ENCODE peak calls at places on chromosome 16, in eight cellular contexts. R is stomach, Q is GM23338, U is HL-60, V is H1, L is sigmoid colon, H is prostate gland, J is spleen. I is an unnamed sample.

GRCh38 chr16:48386559-48387312 is 1.5 kb upstream of the SIAH1 start:
- DNase-seq in L (no peak), J (no peak), R (no peak), V (no peak), Q (no peak), H (no peak), U (no peak), I (no peak)

GRCh38 chr16:8996891-8997290 is 33.2 kb upstream of the USP7 start:
- DNase-seq in R (no peak), U (no peak), H (no peak), Q (peak), V (no peak), L (no peak), J (no peak), I (no peak)

GRCh38 chr16:81767987-81768592 is 11.0 kb upstream of the PLCG2 start:
- DNase-seq in R (no peak), V (no peak), U (no peak), L (no peak), Q (no peak), H (peak), J (peak), I (no peak)

GRCh38 chr16:85104821-85105391 is 7.4 kb downstream of the CIBAR2 start:
- DNase-seq in J (peak), U (peak), R (no peak), Q (no peak), L (no peak), H (no peak), V (no peak), I (no peak)

GRCh38 chr16:64398795-64399194 is 723.1 kb downstream of the CDH11 start:
- DNase-seq in U (no peak), R (no peak), J (no peak), V (no peak), H (no peak), L (no peak), Q (no peak), I (peak)

GRCh38 chr16:82197540-82198240 is 27.7 kb upstream of the MPHOSPH6 start:
- DNase-seq in J (no peak), L (no peak), R (no peak), U (no peak), H (peak), Q (no peak), V (no peak), I (no peak)

GRCh38 chr16:53518550-53519416 is 15.8 kb upstream of the AKTIP start:
- DNase-seq in V (no peak), J (peak), U (peak), R (peak), Q (no peak), H (no peak), L (no peak), I (peak)

GRCh38 chr16:4648917-4649316 is 24.3 kb downstream of the MGRN1 start:
- DNase-seq in V (no peak), Q (no peak), R (no peak), L (no peak), U (no peak), J (no peak), H (no peak), I (no peak)

GRCh38 chr16:17793354-17793753 is 322.6 kb upstream of the XYLT1 start:
- DNase-seq in V (no peak), Q (no peak), R (no peak), L (no peak), H (no peak), U (no peak), J (no peak), I (no peak)

GRCh38 chr16:19655242-19655777 is 62.7 kb downstream of the KNOP1 start:
- DNase-seq in L (no peak), V (no peak), J (no peak), H (no peak), U (no peak), Q (no peak), R (no peak), I (no peak)

GRCh38 chr16:10501016-10501607 is 79.3 kb downstream of the EMP2 start:
- DNase-seq in L (no peak), V (no peak), R (no peak), J (no peak), U (no peak), H (no peak), Q (peak), I (no peak)

GRCh38 chr16:69131167-69131748 is 1.1 kb downstream of the CHTF8 start:
- DNase-seq in U (peak), L (no peak), Q (peak), J (peak), H (no peak), V (no peak), R (no peak), I (peak)

GRCh38 chr16:86108062-86108461 is 209.1 kb downstream of the IRF8 start:
- DNase-seq in R (no peak), Q (no peak), H (no peak), V (no peak), U (no peak), L (no peak), J (no peak), I (no peak)

GRCh38 chr16:23949630-23950290 is 114.0 kb downstream of the PRKCB start:
- DNase-seq in J (peak), V (no peak), U (peak), H (no peak), Q (no peak), L (no peak), R (peak), I (no peak)

GRCh38 chr16:82329504-82330192 is 159.6 kb upstream of the MPHOSPH6 start:
- DNase-seq in U (no peak), H (peak), V (no peak), L (no peak), R (peak), J (no peak), Q (peak), I (no peak)

GRCh38 chr16:19294156-19294649 is 8.7 kb downstream of the CLEC19A start:
- DNase-seq in L (peak), R (no peak), J (no peak), H (peak), Q (no peak), V (no peak), U (peak), I (no peak)

GRCh38 chr16:17205279-17206139 is 265.3 kb downstream of the XYLT1 start:
- DNase-seq in J (no peak), Q (peak), L (no peak), R (peak), U (no peak), V (peak), H (peak), I (no peak)

GRCh38 chr16:14186007-14186953 is 115.2 kb downstream of the MRTFB start:
- DNase-seq in H (no peak), L (no peak), V (peak), R (no peak), Q (peak), J (no peak), U (no peak), I (peak)

GRCh38 chr16:12089492-12090161 is 113.1 kb downstream of the SNX29 start:
- DNase-seq in J (peak), U (peak), L (peak), R (peak), H (no peak), V (peak), Q (peak), I (peak)

GRCh38 chr16:80806957-80807356 is 2.6 kb upstream of the CDYL2 start:
- DNase-seq in L (no peak), V (no peak), Q (no peak), J (no peak), U (no peak), H (no peak), R (no peak), I (peak)

GRCh38 chr16:25007284-25007984 is 7.7 kb downstream of the ARHGAP17 start:
- DNase-seq in V (no peak), R (no peak), L (no peak), U (no peak), Q (no peak), H (no peak), J (no peak), I (peak)

GRCh38 chr16:53773881-53774280 is 69.9 kb downstream of the FTO start:
- DNase-seq in J (no peak), H (no peak), V (no peak), R (no peak), L (no peak), Q (no peak), U (no peak), I (no peak)

GRCh38 chr16:58533751-58534470 is 18.6 kb downstream of the SETD6 start:
- DNase-seq in L (no peak), U (no peak), H (no peak), Q (no peak), R (no peak), V (no peak), J (no peak), I (no peak)

GRCh38 chr16:85657267-85657650 is 31.5 kb downstream of the GINS2 start:
- DNase-seq in H (no peak), L (no peak), U (no peak), R (no peak), Q (no peak), V (no peak), J (peak), I (no peak)

GRCh38 chr16:10581507-10581906 is 1.1 kb upstream of the EMP2 start:
- DNase-seq in V (no peak), H (no peak), L (no peak), U (no peak), R (no peak), Q (no peak), J (no peak), I (no peak)

GRCh38 chr16:69520800-69521602 is 44.8 kb upstream of the NFAT5 start:
- DNase-seq in L (no peak), J (no peak), V (no peak), R (no peak), U (no peak), H (no peak), Q (no peak), I (no peak)

GRCh38 chr16:67893791-67894399 is 841 bp downstream of the PSKH1 start:
- DNase-seq in R (no peak), J (no peak), V (no peak), Q (no peak), U (no peak), H (no peak), L (no peak), I (no peak)

GRCh38 chr16:67892375-67892774 is 679 bp upstream of the PSKH1 start:
- DNase-seq in H (no peak), Q (no peak), U (no peak), L (no peak), J (no peak), V (no peak), R (no peak), I (no peak)

GRCh38 chr16:67897231-67897630 is 4.2 kb downstream of the PSKH1 start:
- DNase-seq in U (no peak), H (no peak), L (no peak), R (no peak), J (no peak), Q (no peak), V (no peak), I (peak)

GRCh38 chr16:67888311-67888710 is 3.6 kb downstream of the NRN1L start:
- DNase-seq in H (no peak), V (no peak), L (no peak), U (no peak), R (no peak), Q (no peak), J (no peak), I (no peak)

GRCh38 chr16:67892899-67893790 is at the start of gene PSKH1:
- DNase-seq in U (peak), J (peak), V (peak), R (peak), Q (peak), L (peak), H (peak), I (peak)
- TF ChIP-seq POLR2AphosphoS5 in U (peak), J (peak), V (peak), R (no peak), Q (no peak), L (peak), H (peak), I (peak)

GRCh38 chr16:1278456-1278855 is 22.6 kb downstream of the TPSD1 start:
- DNase-seq in U (no peak), R (no peak), J (no peak), V (no peak), H (no peak), L (no peak), Q (no peak), I (no peak)
- TF ChIP-seq CTCF in U (no peak), R (no peak), J (no peak), V (no peak), H (no peak), L (no peak), Q (no peak), I (no peak)

GRCh38 chr16:89563639-89564392 is 3.3 kb downstream of the RPL13 start:
- DNase-seq in H (no peak), V (no peak), Q (no peak), R (no peak), L (no peak), U (no peak), J (no peak), I (no peak)
- TF ChIP-seq POLR2AphosphoS5 in H (no peak), V (peak), Q (no peak), R (no peak), L (no peak), U (no peak), J (no peak), I (no peak)

GRCh38 chr16:27473101-27473900 is 71.3 kb downstream of the IL21R start:
- DNase-seq in R (no peak), Q (no peak), U (no peak), V (no peak), H (no peak), L (no peak), J (peak), I (no peak)

GRCh38 chr16:27474041-27474440 is 72.1 kb downstream of the IL21R start:
- DNase-seq in Q (no peak), R (no peak), J (no peak), L (no peak), U (no peak), H (no peak), V (no peak), I (no peak)

GRCh38 chr16:27474921-27475320 is 72.9 kb downstream of the IL21R start:
- DNase-seq in U (no peak), Q (no peak), V (no peak), H (no peak), J (peak), L (no peak), R (no peak), I (no peak)

GRCh38 chr16:27475561-27475960 is 73.6 kb downstream of the IL21R start:
- DNase-seq in R (no peak), H (no peak), J (no peak), U (no peak), L (no peak), V (no peak), Q (no peak), I (peak)

DNA sequence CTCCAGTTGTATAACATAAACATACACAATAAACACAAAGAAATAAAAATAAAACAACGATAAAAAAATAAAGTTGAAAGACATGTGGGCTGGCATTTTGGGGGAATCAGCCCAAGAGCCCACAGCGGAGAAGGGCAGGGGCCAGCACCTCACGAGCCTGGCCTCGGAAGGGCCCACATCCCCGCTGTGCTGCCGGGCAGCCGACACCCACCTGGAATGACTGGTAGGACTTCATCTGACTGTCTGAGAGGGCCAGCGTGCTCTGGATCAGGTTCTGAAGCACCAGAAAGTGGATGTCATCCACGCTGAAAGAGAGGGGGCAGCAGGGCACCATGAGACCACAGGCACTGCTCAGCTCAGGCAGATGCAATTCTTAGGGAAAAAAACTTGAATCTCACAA is 73.5 kb downstream of the GTF3C1 start:
- DNase-seq in H (no peak), J (no peak), U (no peak), L (no peak), Q (no peak), R (no peak), V (no peak), I (no peak)
- TF ChIP-seq CTCF in H (no peak), J (no peak), U (no peak), L (no peak), Q (no peak), R (no peak), V (no peak), I (no peak)

GRCh38 chr16:3027488-3027795 is 3.6 kb downstream of the THOC6 start:
- DNase-seq in R (no peak), J (no peak), L (no peak), Q (no peak), V (no peak), U (no peak), H (no peak), I (no peak)

GRCh38 chr16:3026609-3027487 is 3.0 kb downstream of the THOC6 start:
- DNase-seq in V (peak), R (no peak), H (no peak), J (peak), U (no peak), L (no peak), Q (no peak), I (no peak)

GRCh38 chr16:3028716-3029319 is 5.0 kb downstream of the THOC6 start:
- DNase-seq in J (peak), V (no peak), U (no peak), R (no peak), H (no peak), Q (peak), L (no peak), I (no peak)

GRCh38 chr16:3029499-3030127 is 5.8 kb downstream of the THOC6 start:
- DNase-seq in H (no peak), L (no peak), Q (peak), R (no peak), V (peak), J (peak), U (peak), I (no peak)

DNA sequence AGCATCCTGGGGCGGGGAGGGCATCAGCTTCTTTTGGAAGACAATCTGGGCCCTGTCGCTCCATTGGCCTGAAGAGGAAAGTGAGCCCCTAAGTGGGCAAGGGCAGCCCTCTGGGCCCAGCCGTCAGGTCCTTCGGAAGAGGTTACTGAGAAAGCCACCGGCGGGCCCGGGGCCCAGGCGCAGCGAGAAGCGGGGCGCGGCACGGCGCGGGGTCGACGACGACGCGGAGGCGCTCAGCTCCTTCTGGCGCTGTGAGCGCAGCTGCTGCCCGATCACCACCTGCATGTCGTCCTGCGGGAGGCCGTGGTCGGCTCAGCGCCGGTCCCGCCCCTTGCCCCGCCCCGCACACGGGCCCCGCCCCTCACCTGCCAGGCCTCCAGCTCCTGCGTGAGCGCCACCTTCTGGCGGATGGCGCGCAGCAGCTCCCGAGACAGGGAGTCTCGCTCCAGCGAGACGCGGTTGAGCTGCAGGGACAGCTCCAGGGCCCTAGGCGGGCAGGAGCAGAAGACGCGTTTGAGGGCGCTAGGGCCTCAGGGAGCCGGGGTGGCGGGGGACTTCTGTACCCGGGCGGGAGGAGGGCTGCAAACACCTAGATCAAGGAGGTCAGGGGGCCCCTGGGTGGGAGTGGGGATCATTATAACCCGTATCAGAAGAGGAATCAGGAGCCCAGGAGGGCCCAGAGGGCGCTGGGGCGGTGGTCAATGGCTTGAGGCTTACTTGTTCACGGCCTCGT is 4.3 kb downstream of the THOC6 start:
- DNase-seq in Q (peak), J (peak), H (peak), V (peak), R (peak), U (peak), L (peak), I (peak)
- TF ChIP-seq POLR2AphosphoS5 in Q (peak), J (peak), H (peak), V (peak), R (no peak), U (no peak), L (no peak), I (peak)

GRCh38 chr16:78289844-78290277 is 190.4 kb downstream of the WWOX start:
- DNase-seq in H (no peak), J (no peak), Q (peak), L (no peak), V (no peak), U (no peak), R (no peak), I (no peak)

GRCh38 chr16:78289368-78289767 is 189.9 kb downstream of the WWOX start:
- DNase-seq in V (no peak), J (no peak), L (no peak), Q (no peak), R (no peak), U (no peak), H (no peak), I (no peak)

GRCh38 chr16:78288915-78289314 is 189.5 kb downstream of the WWOX start:
- DNase-seq in H (no peak), U (no peak), Q (no peak), J (no peak), V (no peak), L (no peak), R (no peak), I (no peak)

GRCh38 chr16:78291642-78292041 is 192.2 kb downstream of the WWOX start:
- DNase-seq in H (no peak), Q (peak), L (no peak), J (no peak), V (no peak), R (no peak), U (no peak), I (no peak)

DNA sequence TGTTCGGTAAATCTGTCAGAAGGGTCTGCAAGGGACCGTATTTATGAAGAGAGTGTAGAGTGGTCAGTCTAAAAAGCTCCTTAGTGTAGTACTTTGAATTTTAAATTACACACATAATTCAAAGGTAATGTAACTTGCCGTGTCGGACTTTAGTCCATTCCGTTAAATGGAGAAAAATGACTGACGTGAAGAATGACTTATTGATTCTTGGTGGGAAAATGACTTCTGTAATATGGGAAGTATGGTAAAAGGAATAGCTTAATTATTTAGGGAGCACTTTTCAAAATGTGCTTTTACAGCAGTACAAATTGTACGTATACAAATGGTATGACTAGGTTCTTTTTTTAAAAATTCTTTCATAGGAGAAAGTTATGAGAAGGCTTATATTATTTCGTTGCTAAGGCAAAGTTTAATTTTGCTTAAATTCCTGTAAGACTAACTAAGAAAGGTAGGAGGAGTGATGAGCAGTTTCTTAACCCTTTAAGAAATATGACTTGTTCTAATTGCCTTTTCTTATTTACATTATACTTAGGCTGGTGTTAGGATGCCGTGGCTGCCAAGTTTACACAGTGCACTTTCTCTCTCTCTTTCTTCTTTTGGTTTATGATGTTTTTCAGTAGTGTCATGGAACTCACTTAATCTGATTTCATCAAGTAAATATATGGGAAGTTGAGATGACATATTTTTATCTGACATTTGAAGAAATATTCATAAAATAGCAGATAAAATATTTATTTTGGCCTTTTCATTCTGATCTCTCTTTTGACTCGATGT is 191.2 kb downstream of the WWOX start:
- DNase-seq in J (no peak), H (no peak), L (no peak), Q (no peak), R (no peak), U (no peak), V (no peak), I (no peak)
- TF ChIP-seq CTCF in J (no peak), H (no peak), L (no peak), Q (no peak), R (no peak), U (no peak), V (no peak), I (no peak)

DNA sequence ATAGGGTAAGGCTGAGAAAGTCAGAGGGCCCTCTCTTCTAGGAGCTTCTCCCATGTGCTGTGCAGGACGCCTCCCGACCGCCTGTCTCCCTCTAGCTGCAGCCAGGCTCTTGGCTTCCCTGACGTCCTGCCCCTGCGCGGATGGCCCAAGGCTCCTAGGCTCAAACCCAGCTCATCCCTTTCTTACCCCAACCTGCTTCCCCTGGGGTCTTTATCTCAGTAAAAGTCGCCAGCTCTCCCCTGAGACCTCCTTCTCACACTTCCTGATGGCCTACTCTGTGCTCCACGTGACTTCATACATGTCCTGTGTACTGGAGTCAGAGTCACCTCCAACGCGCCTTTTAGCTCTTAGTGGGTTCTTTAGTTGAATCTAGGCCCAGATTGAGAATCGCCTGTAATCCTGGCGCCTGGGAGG is 1.1 kb upstream of the ZNF747 start:
- DNase-seq in H (peak), L (peak), R (peak), U (peak), Q (peak), V (peak), J (peak), I (peak)
- TF ChIP-seq POLR2AphosphoS5 in H (peak), L (no peak), R (no peak), U (peak), Q (no peak), V (no peak), J (peak), I (no peak)